ENCODE peak calls at places on chromosomes 13 and 19, in nine cellular contexts. C, J, F, U, L, B, N, R and I are unnamed samples.

GRCh38 chr19:3868770-3869456 is at the start of gene ZFR2:
- DNase-seq in J (no peak), R (no peak), F (peak), N (no peak), C (no peak), U (no peak), B (peak), L (no peak), I (no peak)

GRCh38 chr19:34096020-34096915 is 76.0 kb upstream of the LSM14A start:
- DNase-seq in F (no peak), B (peak), L (no peak), C (no peak), J (peak), R (no peak), U (no peak), N (peak), I (no peak)

GRCh38 chr19:3001235-3001800 is 24.0 kb downstream of the TLE6 start:
- DNase-seq in N (no peak), U (no peak), J (no peak), L (no peak), F (no peak), C (no peak), R (no peak), B (no peak), I (no peak)

GRCh38 chr13:113967729-113968462 is 6.0 kb downstream of the C13orf46 start:
- DNase-seq in U (peak), R (no peak), N (no peak), C (no peak), F (no peak), J (no peak), L (no peak), B (no peak), I (no peak)

GRCh38 chr19:19191920-19192882 is at the start of the genes BORCS8 and RFXANK:
- DNase-seq in F (peak), L (peak), R (peak), C (peak), N (peak), U (peak), B (peak), J (peak), I (peak)

GRCh38 chr19:55261671-55262126 is 2.9 kb upstream of the PPP6R1 start:
- DNase-seq in F (peak), L (no peak), R (no peak), J (no peak), U (no peak), N (no peak), B (no peak), C (no peak), I (no peak)

GRCh38 chr19:18392417-18392816 is 5.0 kb downstream of the LRRC25 start:
- DNase-seq in F (peak), L (no peak), C (peak), J (no peak), U (peak), N (no peak), B (no peak), R (no peak), I (no peak)

GRCh38 chr19:54325194-54325621 is 12.2 kb upstream of the LILRA5 start:
- DNase-seq in U (no peak), B (peak), R (peak), F (peak), J (peak), N (peak), C (no peak), L (peak), I (no peak)

GRCh38 chr13:75454497-75454896 is 27.5 kb downstream of the TBC1D4 start:
- DNase-seq in C (no peak), L (no peak), J (no peak), N (no peak), R (no peak), B (no peak), F (no peak), U (no peak), I (no peak)

GRCh38 chr13:110228936-110229904 is 77.7 kb downstream of the COL4A1 start:
- DNase-seq in L (no peak), R (no peak), U (no peak), B (no peak), C (no peak), N (no peak), F (no peak), J (peak), I (no peak)

GRCh38 chr13:63190742-63191141 is 1775.1 kb upstream of the PCDH20 start:
- DNase-seq in U (no peak), L (no peak), F (no peak), R (no peak), B (no peak), J (peak), C (no peak), N (peak), I (no peak)

GRCh38 chr19:7348587-7349230 is at the start of gene ARHGEF18:
- DNase-seq in U (no peak), F (no peak), N (no peak), J (no peak), L (peak), B (no peak), R (peak), C (no peak), I (no peak)

DNA sequence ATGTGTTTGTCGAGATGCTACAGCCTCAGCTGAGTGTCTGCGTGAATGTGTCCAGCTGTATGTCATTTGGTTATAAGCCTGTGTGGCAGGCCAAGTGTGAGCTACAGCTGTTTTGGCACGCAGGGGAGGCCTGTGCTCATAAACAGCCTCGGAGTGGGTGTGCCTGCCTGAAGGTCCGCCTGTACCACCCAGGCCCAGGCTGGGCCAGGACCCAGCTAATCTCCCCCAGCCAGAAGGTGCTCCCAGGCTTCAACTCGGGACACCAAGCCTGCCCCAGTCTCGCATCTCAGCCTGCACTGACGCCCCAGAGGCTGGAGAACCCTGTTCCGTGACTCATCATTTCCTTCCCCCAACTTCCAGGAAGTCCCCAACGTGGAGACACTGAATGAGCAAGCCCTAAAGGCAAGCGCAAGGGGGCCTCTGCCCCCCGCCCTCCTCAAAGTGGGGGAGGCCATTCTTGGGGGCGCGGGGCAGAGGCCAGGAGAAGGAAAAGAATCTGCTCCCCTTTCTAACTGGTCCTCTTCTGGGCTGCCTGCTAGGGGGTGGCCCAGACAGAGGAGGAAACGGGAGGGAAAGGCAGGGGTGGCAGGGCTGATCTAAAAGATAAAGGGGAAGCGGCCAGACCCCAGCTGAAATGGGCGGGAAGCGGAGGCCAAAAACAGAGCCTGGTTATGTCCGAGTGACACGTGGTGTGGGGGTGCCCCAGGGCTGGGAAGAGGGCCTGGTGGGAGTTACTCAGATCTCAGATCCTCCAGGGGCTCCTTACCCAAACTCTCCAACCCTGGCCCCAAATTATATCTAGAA is 2.0 kb downstream of the SLC1A5 start:
- DNase-seq in C (peak), R (peak), J (peak), N (peak), B (no peak), F (peak), L (peak), U (peak), I (peak)
- TF ChIP-seq CTCF in C (no peak), R (no peak), J (no peak), N (no peak), B (no peak), F (no peak), L (no peak), U (no peak), I (no peak)

GRCh38 chr19:29785360-29785759 is 26.4 kb upstream of the CCNE1 start:
- DNase-seq in N (no peak), C (no peak), J (no peak), R (no peak), B (no peak), U (no peak), F (no peak), L (no peak), I (no peak)

GRCh38 chr19:29784598-29785223 is 27.1 kb upstream of the CCNE1 start:
- DNase-seq in C (no peak), B (no peak), L (no peak), R (no peak), U (no peak), F (no peak), J (no peak), N (no peak), I (no peak)

GRCh38 chr19:29789007-29789406 is 22.8 kb upstream of the CCNE1 start:
- DNase-seq in U (no peak), C (no peak), N (no peak), J (no peak), B (no peak), R (no peak), F (no peak), L (no peak), I (no peak)

GRCh38 chr19:29783627-29784190 is 28.1 kb upstream of the CCNE1 start:
- DNase-seq in F (no peak), L (no peak), C (no peak), B (no peak), R (no peak), U (no peak), J (no peak), N (no peak), I (no peak)

DNA sequence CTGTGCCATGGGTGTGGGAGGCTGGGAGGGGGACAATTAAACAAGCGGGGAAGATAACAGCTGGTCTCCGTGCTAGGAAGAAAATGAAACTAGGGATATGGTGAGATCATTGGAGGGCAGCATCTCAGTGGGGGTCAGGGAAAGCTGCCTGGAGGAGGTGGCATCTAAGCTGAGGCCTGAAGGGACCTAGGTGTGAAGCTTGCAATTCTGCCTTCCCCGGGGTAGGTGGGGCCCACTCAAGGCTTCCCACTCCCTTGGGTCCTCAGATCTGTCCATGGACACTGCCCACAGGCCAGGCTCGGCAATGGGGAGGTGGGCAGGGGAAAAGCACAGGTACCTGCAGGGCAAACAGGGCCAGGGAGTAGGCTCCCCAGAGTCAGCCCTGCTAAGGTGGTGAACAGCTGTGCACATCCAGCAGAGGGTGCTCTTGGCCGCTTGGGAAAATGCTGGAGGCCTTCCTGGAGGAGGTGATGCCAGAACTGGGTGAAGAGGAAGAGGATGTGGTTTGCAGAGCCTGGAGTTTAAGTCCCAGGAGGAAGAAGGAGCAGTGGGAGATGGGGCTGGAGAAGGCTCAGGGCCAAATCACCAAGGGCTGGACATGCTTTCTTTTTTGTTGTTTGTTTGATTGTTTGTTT is 25.7 kb upstream of the CCNE1 start:
- DNase-seq in L (no peak), U (no peak), B (peak), F (no peak), N (no peak), R (no peak), C (no peak), J (no peak), I (no peak)
- TF ChIP-seq CTCF in L (no peak), U (no peak), B (peak), F (no peak), N (peak), R (no peak), C (no peak), J (no peak), I (no peak)

GRCh38 chr13:29676535-29676934 is 81.0 kb upstream of the SLC7A1 start:
- DNase-seq in L (no peak), J (peak), B (no peak), U (no peak), R (no peak), F (no peak), N (peak), C (no peak), I (no peak)

GRCh38 chr13:29677627-29678026 is 82.1 kb upstream of the SLC7A1 start:
- DNase-seq in N (no peak), B (no peak), J (no peak), R (no peak), F (no peak), U (no peak), C (no peak), L (no peak), I (no peak)

GRCh38 chr13:29679357-29680050 is 84.0 kb upstream of the SLC7A1 start:
- DNase-seq in B (no peak), F (peak), L (no peak), R (no peak), J (no peak), N (no peak), U (peak), C (peak), I (no peak)

GRCh38 chr13:29676941-29677452 is 81.5 kb upstream of the SLC7A1 start:
- DNase-seq in U (no peak), C (no peak), J (peak), L (no peak), N (peak), R (no peak), B (no peak), F (no peak), I (no peak)

GRCh38 chr13:29674532-29674931 is 79.0 kb upstream of the SLC7A1 start:
- DNase-seq in R (no peak), U (no peak), L (no peak), B (no peak), C (no peak), J (peak), F (no peak), N (peak), I (no peak)
- TF ChIP-seq CTCF in R (no peak), U (no peak), L (no peak), B (no peak), C (no peak), J (no peak), F (no peak), N (no peak), I (no peak)

DNA sequence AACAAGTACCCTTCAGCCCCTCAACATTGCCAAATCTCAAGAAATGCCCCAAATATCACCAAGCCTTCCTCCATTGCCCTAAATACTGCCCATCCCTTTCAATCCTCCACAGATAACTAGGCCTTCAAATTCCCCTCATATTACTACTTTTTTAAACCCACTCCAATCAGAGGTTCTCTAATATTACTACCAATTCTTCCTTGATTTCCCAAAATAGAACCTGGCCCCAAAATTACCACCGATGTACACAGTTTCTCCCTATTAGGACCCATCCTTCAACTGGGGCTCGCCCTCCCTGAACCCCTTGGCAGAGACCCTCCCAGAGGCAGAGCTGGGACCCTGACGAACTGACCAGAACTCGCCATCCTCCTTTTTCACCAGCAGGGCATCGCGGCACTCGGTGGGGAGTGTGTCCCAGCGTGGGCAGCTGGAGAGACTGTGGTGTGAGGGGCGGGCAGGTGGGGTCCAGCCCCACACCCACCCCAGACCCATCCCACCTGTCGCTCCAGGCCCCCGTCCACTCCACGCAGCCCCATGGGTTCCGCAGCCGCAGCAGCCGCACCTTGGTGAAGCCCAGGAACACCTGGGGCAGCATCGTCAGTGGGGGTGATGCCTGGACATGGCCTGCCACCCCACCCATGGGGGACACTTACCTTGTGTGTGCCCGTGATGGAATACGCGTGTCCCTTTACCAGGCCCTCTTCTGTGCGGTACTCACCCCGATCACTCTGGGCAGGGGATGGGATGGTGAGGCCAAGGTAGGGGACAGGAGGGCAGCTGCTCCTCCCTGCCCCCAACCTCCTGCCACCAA is 6.1 kb downstream of the CAPN12 start:
- DNase-seq in N (no peak), R (no peak), B (no peak), C (no peak), J (peak), U (no peak), F (no peak), L (no peak), I (no peak)
- TF ChIP-seq CTCF in N (no peak), R (no peak), B (peak), C (no peak), J (no peak), U (no peak), F (no peak), L (no peak), I (no peak)

GRCh38 chr19:9323919-9324583 is at the start of gene ZNF559:
- DNase-seq in B (peak), F (peak), J (peak), L (peak), N (peak), R (peak), U (peak), C (peak), I (peak)
- TF ChIP-seq CTCF in B (peak), F (no peak), J (peak), L (peak), N (peak), R (peak), U (peak), C (no peak), I (no peak)

DNA sequence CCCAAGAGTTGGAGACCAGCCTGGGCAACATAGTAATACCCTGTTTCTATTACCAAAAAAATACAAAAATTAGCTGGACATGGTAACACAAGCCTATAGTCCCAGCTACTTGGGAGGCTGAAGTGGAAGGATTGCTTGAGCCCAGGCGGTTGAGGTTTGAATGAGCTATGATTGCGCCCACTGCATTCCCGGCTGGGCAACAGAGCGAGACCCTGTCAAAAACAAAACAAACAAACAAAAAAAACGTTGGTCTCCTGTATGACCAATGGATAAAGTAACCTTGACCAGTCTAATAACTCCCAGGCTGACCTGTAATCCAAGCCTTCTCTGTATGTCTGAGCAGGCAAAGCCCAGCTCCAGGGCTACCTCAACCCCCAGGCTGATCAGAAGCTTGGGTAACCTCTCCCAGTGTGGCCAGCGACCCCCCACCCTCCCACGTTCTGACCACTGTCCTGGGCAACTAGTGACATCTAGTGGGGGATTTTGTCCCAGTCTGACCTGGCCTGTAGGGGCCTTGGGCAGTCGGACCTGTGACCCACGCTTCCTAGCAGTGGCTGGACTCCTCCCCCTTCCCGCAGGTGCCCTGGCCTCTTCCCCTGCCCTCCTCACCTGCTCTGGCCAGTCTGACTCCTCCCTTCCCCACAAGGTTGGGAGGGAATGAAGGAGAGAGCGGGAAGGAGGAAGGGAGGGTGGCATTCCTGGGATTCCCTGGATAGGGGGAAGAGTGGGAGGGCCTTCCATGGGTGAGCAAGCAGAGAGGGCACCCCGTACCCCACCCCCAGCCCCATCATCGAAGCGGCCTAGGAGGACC is 1.0 kb upstream of the BCAM start:
- DNase-seq in C (peak), F (no peak), U (no peak), J (peak), R (no peak), N (peak), B (peak), L (no peak), I (no peak)
- TF ChIP-seq CTCF in C (no peak), F (peak), U (peak), J (peak), R (no peak), N (peak), B (peak), L (no peak), I (no peak)

DNA sequence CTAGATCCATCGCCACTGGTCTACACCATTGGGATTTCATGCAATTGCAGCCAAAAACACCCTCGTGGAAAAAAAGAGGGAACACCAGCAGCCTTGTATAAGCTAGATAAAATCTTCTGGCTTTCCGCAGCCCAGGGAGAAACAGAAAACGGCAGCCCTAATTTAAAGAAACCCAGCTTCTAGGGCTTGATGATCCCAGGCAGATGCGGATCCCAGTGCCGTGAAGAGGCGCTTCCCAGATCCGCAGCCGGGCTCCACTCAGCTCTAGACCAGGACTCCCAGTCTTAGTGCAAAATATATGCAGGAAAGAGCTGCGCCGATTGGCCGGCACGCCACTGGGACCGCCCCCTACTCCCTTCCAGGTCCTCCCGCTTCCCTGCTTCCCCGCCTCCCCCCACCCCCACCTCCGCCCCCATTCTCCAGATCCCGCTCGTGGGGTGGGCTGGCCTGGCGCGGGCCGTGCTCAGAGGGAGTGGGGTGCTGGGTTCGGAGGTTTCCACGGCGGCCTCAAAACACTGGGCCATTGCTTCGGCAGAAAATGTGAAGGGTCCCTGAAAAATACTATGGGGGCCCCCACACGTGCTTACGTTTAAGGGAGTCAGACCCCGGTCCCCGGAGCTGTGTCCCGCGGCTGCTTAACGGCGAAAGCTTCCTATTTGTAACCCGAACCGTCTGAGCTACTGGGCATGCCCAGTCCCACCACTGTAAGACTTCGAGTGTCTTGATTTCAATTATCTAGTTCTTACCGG is 63.1 kb downstream of the SERP2 start:
- DNase-seq in L (peak), B (peak), N (peak), U (peak), F (peak), J (peak), C (peak), R (peak), I (peak)
- TF ChIP-seq CTCF in L (no peak), B (no peak), N (no peak), U (no peak), F (no peak), J (no peak), C (no peak), R (no peak), I (no peak)

GRCh38 chr19:31459430-31459829 is 110.2 kb upstream of the TSHZ3 start:
- DNase-seq in U (no peak), B (no peak), N (no peak), C (no peak), L (no peak), F (no peak), J (no peak), R (no peak), I (no peak)

GRCh38 chr19:31461814-31462539 is 112.7 kb upstream of the TSHZ3 start:
- DNase-seq in F (no peak), U (no peak), J (peak), R (no peak), N (no peak), B (no peak), L (no peak), C (no peak), I (no peak)
- TF ChIP-seq CTCF in F (no peak), U (no peak), J (peak), R (no peak), N (no peak), B (no peak), L (no peak), C (no peak), I (no peak)